ENCODE peak calls at places on chromosomes 2 and 18, in four cellular contexts. J is IMR-90, S is transverse colon, Z is upper lobe of right lung. V is an unnamed sample.
A peak's percentile ranks its signal among the peaks of the same experiment; 100 is the strongest.

GRCh38 chr2:53434487-53434886 is 333.1 kb upstream of the CHAC2 start:
- DNase-seq in S (no peak), Z (no peak), J (no peak), V (no peak)

GRCh38 chr2:23594079-23594494 is 209.1 kb downstream of the KLHL29 start:
- DNase-seq in Z (no peak), J (no peak), S (peak; percentile 31), V (no peak)

GRCh38 chr18:34624551-34624950 is 85.5 kb upstream of the DTNA start:
- DNase-seq in S (no peak), J (peak; percentile 4), Z (no peak), V (no peak)

GRCh38 chr2:238911376-238912227 is 63.7 kb downstream of the TWIST2 start:
- DNase-seq in J (no peak), Z (peak; percentile 18), S (no peak), V (no peak)

GRCh38 chr2:68319397-68320117 is at the start of gene CNRIP1:
- DNase-seq in Z (peak; percentile 73), S (peak; percentile 46), J (peak; percentile 83), V (peak; percentile 40)

GRCh38 chr18:75211721-75212625 is 1.4 kb downstream of the TSHZ1 start:
- DNase-seq in J (peak; percentile 19), S (peak; percentile 39), Z (peak; percentile 78), V (peak; percentile 37)

GRCh38 chr2:26988165-26988879 is 17.9 kb downstream of the MAPRE3 start:
- DNase-seq in S (no peak), Z (no peak), J (peak; percentile 86), V (no peak)

GRCh38 chr2:171811229-171811628 is 82.8 kb downstream of the SLC25A12 start:
- DNase-seq in J (peak; percentile 57), S (no peak), Z (no peak), V (no peak)

GRCh38 chr2:113711857-113712256 is 44.6 kb downstream of the SLC35F5 start:
- DNase-seq in J (no peak), Z (no peak), S (no peak), V (no peak)

GRCh38 chr2:59083075-59083792 is 842.1 kb upstream of the FANCL start:
- DNase-seq in Z (no peak), J (no peak), S (no peak), V (no peak)

GRCh38 chr2:228731517-228731916 is 539.6 kb downstream of the PID1 start:
- DNase-seq in Z (no peak), S (no peak), J (peak; percentile 68), V (peak; percentile 6)

GRCh38 chr2:107618769-107619168 is 207.9 kb upstream of the RGPD4 start:
- DNase-seq in S (no peak), Z (no peak), J (no peak), V (no peak)
- H3K9me3 ChIP-seq in S (peaks cover 3% of the 10 kb centered on the region), Z (peaks cover 14% of the 10 kb centered on the region), J (peaks cover 9% of the 10 kb centered on the region), V (peaks cover 5% of the 10 kb centered on the region)

GRCh38 chr2:71452565-71452964 is 796 bp upstream of the DYSF start:
- DNase-seq in J (peak; percentile 38), S (no peak), Z (no peak), V (no peak)
- TF ChIP-seq CTCF in J (peak; percentile 9), S (no peak), Z (peak; percentile 4), V (no peak)

DNA sequence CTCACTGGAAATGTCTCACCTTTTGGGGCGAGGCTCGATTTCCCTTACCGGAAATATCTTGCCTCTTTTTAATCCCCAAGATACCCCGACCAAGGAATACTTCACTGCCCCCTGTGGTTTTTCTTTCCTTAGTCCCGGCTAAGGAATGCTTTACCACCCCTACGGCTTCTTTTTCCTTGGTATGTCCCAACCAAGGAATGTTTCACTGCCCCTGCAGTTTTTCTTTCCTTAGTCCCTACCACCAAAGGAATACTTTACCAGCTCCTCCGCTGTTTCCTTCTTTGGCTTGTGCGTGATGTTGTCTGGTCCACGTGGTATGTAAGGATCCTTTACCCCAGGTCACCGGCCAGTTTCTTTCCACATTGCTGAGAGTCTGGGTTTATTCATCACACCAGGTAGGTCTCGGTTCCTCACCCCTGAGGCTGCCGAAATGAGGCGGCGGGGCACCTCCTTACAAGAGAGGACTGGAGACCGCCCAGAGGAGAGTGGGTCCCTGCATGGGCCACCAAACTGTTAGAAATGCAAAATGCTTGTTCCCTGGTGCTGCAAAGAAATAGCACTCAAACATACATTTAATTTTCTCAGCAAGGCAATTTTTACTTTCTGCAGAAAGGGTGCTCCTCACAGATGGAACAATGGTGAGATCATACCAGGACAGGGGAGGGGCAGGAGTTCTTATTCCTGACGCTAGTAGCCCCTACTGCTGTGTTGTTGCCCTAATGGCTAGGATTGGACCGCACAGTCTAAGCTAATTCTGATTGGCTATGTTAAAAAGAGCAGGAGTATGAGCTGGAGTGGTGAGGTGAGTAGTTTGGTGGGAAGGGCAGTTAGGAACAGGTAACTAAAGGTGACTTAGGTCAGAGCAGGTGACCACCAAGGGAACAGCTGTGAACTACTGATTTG is 33.4 kb upstream of the CLASP1 start:
- DNase-seq in Z (no peak), S (no peak), J (no peak), V (no peak)
- H3K9me3 ChIP-seq in Z (peaks cover 18% of the 10 kb centered on the region), S (peaks cover 18% of the 10 kb centered on the region), J (peaks cover 20% of the 10 kb centered on the region), V (no peaks in the 10 kb centered on the region)

GRCh38 chr2:75007819-75008218 is 49.4 kb downstream of the POLE4 start:
- DNase-seq in S (no peak), Z (no peak), J (no peak), V (no peak)
- TF ChIP-seq CTCF in S (no peak), Z (no peak), J (no peak), V (no peak)

DNA sequence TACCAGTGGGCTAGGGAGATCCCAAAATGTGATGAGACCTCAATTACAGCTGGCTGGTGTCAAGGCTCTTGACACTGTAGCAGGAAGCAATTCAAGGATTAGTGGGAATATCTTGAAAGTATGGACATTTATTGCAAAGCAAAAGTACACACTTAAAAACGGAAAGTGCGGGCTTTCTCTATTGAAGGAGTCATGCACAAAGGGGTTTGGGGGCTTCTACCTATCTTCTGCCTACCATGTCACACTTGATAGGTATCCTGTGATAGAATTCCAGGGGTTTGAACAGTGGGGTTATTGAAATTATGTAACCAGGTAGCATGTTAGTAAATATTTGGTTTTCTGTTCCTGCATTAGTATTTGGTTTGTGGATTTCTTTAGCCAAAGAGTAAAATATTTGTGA is 1652.1 kb upstream of the DDX18 start:
- DNase-seq in Z (no peak), J (no peak), S (no peak), V (no peak)
- H3K9me3 ChIP-seq in Z (no peaks in the 10 kb centered on the region), J (peaks cover 16% of the 10 kb centered on the region), S (peaks cover 15% of the 10 kb centered on the region), V (no peaks in the 10 kb centered on the region)

DNA sequence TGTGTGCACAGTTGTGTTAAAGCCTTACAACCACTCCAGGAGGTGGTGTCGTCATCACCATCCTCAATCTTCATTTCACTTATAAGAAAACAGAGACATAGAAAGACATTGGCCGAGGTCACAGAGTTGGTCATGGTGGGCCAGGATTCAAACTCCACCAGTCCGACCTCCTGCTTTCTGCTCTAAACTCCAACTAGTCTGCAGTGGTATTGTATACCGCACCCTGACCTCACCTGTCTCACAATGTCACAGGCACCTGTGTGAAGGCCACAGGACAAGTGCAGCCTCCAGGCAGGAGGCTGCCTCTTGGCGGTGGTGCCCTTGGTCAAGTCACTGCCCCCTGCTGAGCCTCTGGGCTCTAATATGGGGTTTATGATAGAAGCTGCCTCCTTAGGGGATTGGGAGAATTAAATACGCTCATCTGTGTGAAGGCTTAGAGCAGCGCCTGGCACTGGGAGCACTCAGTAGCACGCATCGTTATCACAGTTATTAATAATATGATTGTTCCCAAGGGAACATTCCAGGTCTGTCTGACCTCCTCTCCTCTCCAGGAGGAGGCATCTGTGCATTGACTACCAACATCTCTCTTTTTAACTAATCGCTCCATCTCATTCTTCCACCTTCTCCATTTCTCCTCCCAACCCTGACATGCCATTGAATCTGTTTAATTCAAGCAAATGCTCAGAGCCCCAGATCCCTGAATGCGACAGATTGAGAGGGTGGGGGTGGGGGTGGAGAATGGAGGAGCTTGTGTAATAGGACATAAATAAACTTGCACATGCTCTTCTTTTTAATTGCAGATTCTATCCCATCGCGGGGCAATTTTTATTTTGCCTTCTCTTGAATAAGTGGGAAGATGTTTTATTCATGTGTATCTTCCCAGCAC is 112.7 kb downstream of the MCFD2 start:
- DNase-seq in S (no peak), J (no peak), Z (no peak), V (peak; percentile 40)
- TF ChIP-seq CTCF in S (no peak), J (peak; percentile 26), Z (peak; percentile 13), V (no peak)

GRCh38 chr2:95381212-95382127 is 21.0 kb upstream of the FAHD2A start:
- DNase-seq in J (no peak), Z (peak; percentile 23), S (no peak), V (no peak)
- H3K9me3 ChIP-seq in J (no peaks in the 10 kb centered on the region), Z (no peaks in the 10 kb centered on the region), S (no peaks in the 10 kb centered on the region), V (no peaks in the 10 kb centered on the region)